ENCODE peak calls at places on chromosomes 11 and 22, in seven cellular contexts. W is fibroblast of the aortic adventitia, Y is GM13977, X is neural progenitor cell, F is heart left ventricle, E is endothelial cell, R is fibroblast of pulmonary artery. Z is an unnamed sample.

GRCh38 chr11:107050126-107050525 is 31.9 kb upstream of the GUCY1A2 start:
- DNase-seq in W (peak; percentile 5), Y (no peak), X (no peak), F (no peak), E (no peak), R (no peak), Z (no peak)

GRCh38 chr11:66006134-66006890 is 4.0 kb downstream of the BANF1 start:
- DNase-seq in W (no peak), Y (no peak), X (no peak), F (no peak), E (no peak), R (no peak), Z (peak; percentile 18)

GRCh38 chr11:70828498-70829159 is 423.7 kb downstream of the SHANK2 start:
- DNase-seq in W (no peak), Y (no peak), X (no peak), F (peak; percentile 47), E (no peak), R (no peak), Z (no peak)

GRCh38 chr22:48705917-48706605 is 1121.6 kb downstream of the BRD1 start:
- DNase-seq in W (no peak), Y (no peak), X (no peak), F (peak; percentile 6), E (no peak), R (no peak), Z (no peak)

GRCh38 chr11:67314218-67314617 is 10.9 kb downstream of the SSH3 start:
- DNase-seq in W (no peak), Y (no peak), X (no peak), F (no peak), E (no peak), R (no peak), Z (no peak)

GRCh38 chr11:67276821-67277230 is 10.6 kb downstream of the GRK2 start:
- DNase-seq in W (peak; percentile 34), Y (no peak), X (peak; percentile 39), F (peak; percentile 74), E (no peak), R (peak; percentile 33), Z (peak; percentile 58)

GRCh38 chr11:69303427-69303826 is 9.5 kb downstream of the MYEOV start:
- DNase-seq in W (no peak), Y (no peak), X (no peak), F (no peak), E (no peak), R (no peak), Z (no peak)

GRCh38 chr11:13061294-13061990 is 52.3 kb downstream of the RASSF10 start:
- DNase-seq in W (peak; percentile 42), Y (no peak), X (no peak), F (no peak), E (no peak), R (peak; percentile 2), Z (no peak)

GRCh38 chr11:34105957-34106504 is 602 bp downstream of the NAT10 start:
- DNase-seq in W (peak; percentile 36), Y (no peak), X (no peak), F (no peak), E (no peak), R (peak; percentile 23), Z (no peak)

GRCh38 chr11:110131386-110132123 is 38.4 kb downstream of the ZC3H12C start:
- DNase-seq in W (no peak), Y (no peak), X (peak; percentile 58), F (no peak), E (no peak), R (no peak), Z (no peak)

GRCh38 chr11:44133335-44133946 is 38.0 kb downstream of the EXT2 start:
- DNase-seq in W (peak; percentile 71), Y (peak; percentile 22), X (peak; percentile 61), F (no peak), E (no peak), R (peak; percentile 72), Z (peak; percentile 21)

GRCh38 chr22:42943981-42944380 is 71.0 kb downstream of the PACSIN2 start:
- DNase-seq in W (no peak), Y (no peak), X (no peak), F (no peak), E (no peak), R (no peak), Z (no peak)

DNA sequence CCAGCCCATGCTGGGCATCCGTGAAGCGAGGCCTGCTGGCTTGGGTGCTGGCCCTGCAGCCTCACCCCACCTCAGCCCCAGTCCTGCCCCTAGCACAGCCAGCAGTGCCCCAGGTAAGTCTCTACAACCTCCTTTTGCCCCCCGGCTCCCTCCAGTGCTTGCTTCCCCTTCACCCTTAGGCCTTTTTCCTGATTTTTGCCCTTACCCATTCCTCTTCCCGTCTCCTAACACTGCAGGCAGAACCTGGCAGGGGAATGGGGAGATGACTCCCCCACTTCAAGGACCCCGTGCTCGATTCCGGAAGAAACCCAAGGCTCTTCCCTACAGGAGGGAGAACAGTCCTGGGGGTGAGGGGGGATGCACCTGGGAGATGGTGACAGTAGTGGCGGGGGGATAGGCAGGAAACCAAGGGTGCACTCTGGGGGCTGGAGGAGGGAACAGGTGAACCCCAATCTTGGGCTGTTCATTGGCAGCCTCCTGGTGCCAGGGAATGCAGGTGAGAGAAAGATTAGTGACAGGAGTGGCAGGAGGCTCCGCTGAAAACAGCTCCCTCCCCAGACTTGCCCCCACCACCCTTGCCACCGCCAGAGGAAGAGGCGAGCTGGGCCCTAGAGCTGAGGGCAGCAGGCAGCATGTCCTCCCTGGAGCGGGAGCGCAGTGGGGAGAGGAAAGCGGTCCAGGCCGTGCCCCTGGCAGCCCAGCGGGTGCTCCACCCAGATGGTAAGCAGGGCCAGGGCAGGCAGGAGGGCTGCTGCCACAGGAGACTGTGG is 14.2 kb downstream of the ROBO3 start:
- DNase-seq in W (no peak), Y (no peak), X (no peak), F (no peak), E (no peak), R (no peak), Z (no peak)
- TF ChIP-seq CTCF in W (no peak), Y (no peak), X (no peak), F (no peak), E (no peak), R (no peak), Z (no peak)

GRCh38 chr22:45690008-45690407 is 18.4 kb downstream of the ATXN10 start:
- DNase-seq in W (no peak), Y (no peak), X (no peak), F (no peak), E (no peak), R (no peak), Z (no peak)
- TF ChIP-seq CTCF in W (no peak), Y (no peak), X (no peak), F (no peak), E (no peak), R (no peak), Z (no peak)

DNA sequence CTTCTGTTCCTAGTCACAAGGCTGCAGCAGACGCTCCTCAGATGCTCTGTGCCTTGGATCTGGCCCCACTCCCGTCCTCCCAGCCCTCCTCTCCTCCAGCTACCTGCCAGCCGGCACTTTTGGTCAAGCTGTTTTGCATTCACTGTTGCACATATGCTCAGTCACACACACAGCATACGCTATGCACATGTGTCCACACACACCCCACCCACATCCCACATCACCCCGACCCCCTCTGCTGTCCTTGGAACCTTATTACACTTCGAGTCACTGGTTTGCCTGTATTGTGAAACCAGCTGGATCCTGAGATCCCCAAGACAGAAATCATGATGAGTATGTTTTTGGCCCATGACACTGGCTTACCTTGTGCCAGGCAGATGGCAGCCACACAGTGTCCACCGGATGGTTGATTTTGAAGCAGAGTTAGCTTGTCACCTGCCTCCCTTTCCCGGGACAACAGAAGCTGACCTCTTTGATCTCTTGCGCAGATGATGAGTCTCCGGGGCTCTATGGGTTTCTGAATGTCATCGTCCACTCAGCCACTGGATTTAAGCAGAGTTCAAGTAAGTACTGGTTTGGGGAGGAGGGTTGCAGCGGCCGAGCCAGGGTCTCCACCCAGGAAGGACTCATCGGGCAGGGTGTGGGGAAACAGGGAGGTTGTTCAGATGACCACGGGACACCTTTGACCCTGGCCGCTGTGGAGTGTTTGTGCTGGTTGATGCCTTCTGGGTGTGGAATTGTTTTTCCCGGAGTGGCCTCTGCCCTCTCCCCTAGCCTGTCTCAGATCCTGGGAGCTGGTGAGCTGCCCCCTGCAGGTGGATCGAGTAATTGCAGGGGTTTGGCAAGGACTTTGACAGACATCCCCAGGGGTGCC is 109.8 kb downstream of the BCR start:
- DNase-seq in W (peak; percentile 54), Y (peak; percentile 82), X (peak; percentile 74), F (no peak), E (peak; percentile 81), R (peak; percentile 61), Z (peak; percentile 84)
- TF ChIP-seq CTCF in W (peak; percentile 89), Y (peak; percentile 70), X (peak; percentile 80), F (peak; percentile 76), E (peak; percentile 92), R (peak; percentile 85), Z (peak; percentile 45)

GRCh38 chr11:32886180-32886579 is 6.4 kb upstream of the QSER1 start:
- DNase-seq in W (no peak), Y (no peak), X (no peak), F (no peak), E (no peak), R (no peak), Z (no peak)

GRCh38 chr11:32884023-32884422 is 8.6 kb upstream of the QSER1 start:
- DNase-seq in W (no peak), Y (no peak), X (no peak), F (no peak), E (no peak), R (no peak), Z (no peak)

GRCh38 chr11:32881286-32881685 is 11.3 kb upstream of the QSER1 start:
- DNase-seq in W (no peak), Y (no peak), X (no peak), F (no peak), E (no peak), R (no peak), Z (no peak)

GRCh38 chr11:32885556-32885955 is 7.1 kb upstream of the QSER1 start:
- DNase-seq in W (no peak), Y (no peak), X (no peak), F (no peak), E (no peak), R (no peak), Z (no peak)

GRCh38 chr11:32884770-32885384 is 7.7 kb upstream of the QSER1 start:
- DNase-seq in W (peak; percentile 23), Y (no peak), X (no peak), F (no peak), E (no peak), R (peak; percentile 36), Z (no peak)
- TF ChIP-seq CTCF in W (peak; percentile 59), Y (peak; percentile 57), X (peak; percentile 56), F (no peak), E (no peak), R (peak; percentile 64), Z (peak; percentile 23)

DNA sequence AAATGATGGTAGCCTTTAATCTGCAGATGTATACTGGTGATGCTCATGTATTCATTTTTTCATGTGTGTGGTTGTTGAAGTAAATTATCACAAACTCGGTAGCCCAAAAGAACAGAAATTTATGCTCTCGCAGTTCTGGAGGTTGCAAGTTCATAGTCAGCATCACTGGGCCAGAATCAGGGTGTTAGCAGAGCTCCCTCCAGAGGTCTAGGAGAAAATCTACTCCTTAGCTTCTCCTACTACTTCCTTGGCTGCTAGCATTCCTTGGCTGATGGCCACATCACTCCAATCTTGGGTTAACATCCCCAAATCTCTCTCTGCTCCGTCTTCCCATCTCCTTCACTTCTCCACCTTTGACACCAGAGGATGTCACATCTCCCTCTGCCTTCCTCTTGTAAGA is 45.3 kb upstream of the GALNT18 start:
- DNase-seq in W (peak; percentile 9), Y (no peak), X (no peak), F (no peak), E (no peak), R (no peak), Z (no peak)
- TF ChIP-seq CTCF in W (peak; percentile 9), Y (peak; percentile 11), X (no peak), F (no peak), E (no peak), R (no peak), Z (no peak)